ENCODE peak calls at places on chromosomes 3 and 15, in nine cellular contexts. T is heart left ventricle, D is gastrocnemius medialis, N is GM12878, X is HepG2, O is K562, Q is upper lobe of left lung, W is right lobe of liver, H is HCT116. M is an unnamed sample. For H3K36me3, the result is how much of the 10 kb centered on the place peaks cover.

GRCh38 chr15:58444658-58445332 is 13.0 kb downstream of the LIPC start:
- ATAC-seq in O (no peak), W (peak), H (no peak), N (no peak), X (peak), D (no peak), T (no peak), Q (no peak), M (no peak)

GRCh38 chr15:91898843-91899242 is 45.3 kb downstream of the SLCO3A1 start:
- ATAC-seq in T (no peak), D (no peak), N (no peak), Q (no peak), W (no peak), H (no peak), X (no peak), O (no peak), M (no peak)

GRCh38 chr3:115351193-115351592 is 204.1 kb upstream of the ZBTB20 start:
- ATAC-seq in N (no peak), T (no peak), D (no peak), Q (no peak), H (no peak), X (no peak), O (no peak), W (no peak), M (no peak)

GRCh38 chr3:48535578-48535977 is 21.0 kb downstream of the PFKFB4 start:
- ATAC-seq in H (no peak), N (no peak), D (no peak), X (no peak), W (no peak), O (no peak), T (no peak), Q (no peak), M (no peak)

GRCh38 chr3:4506559-4507009 is 13.4 kb downstream of the ITPR1 start:
- ATAC-seq in O (peak), H (no peak), N (no peak), X (peak), D (no peak), T (no peak), W (no peak), Q (no peak), M (no peak)

GRCh38 chr3:171841620-171842000 is 1.5 kb upstream of the TMEM212 start:
- ATAC-seq in Q (no peak), W (no peak), O (no peak), T (no peak), X (peak), H (no peak), D (no peak), N (no peak), M (no peak)

GRCh38 chr15:92112180-92112579 is 258.7 kb downstream of the SLCO3A1 start:
- ATAC-seq in D (no peak), Q (peak), N (no peak), X (no peak), T (no peak), W (no peak), H (no peak), O (no peak), M (no peak)

GRCh38 chr15:78943692-78944091 is 1.2 kb downstream of the CTSH start:
- ATAC-seq in Q (peak), W (no peak), O (peak), N (peak), T (no peak), H (no peak), X (peak), D (no peak), M (no peak)

GRCh38 chr3:129597087-129597791 is 9.2 kb downstream of the PLXND1 start:
- ATAC-seq in W (no peak), N (no peak), Q (peak), O (peak), H (no peak), T (no peak), X (peak), D (no peak), M (no peak)

GRCh38 chr3:34258271-34259015 is 460.0 kb downstream of the PDCD6IP start:
- ATAC-seq in N (no peak), O (no peak), X (no peak), W (no peak), Q (no peak), D (no peak), H (no peak), T (no peak), M (no peak)

GRCh38 chr3:54283470-54283869 is 161.1 kb downstream of the CACNA2D3 start:
- ATAC-seq in N (no peak), X (no peak), T (no peak), O (no peak), Q (no peak), H (no peak), D (peak), W (no peak), M (no peak)

GRCh38 chr3:124467980-124468902 is 262.0 kb upstream of the UMPS start:
- ATAC-seq in D (no peak), T (peak), N (peak), O (peak), W (peak), X (peak), Q (peak), H (peak), M (peak)

GRCh38 chr15:65631503-65631902 is 9.8 kb downstream of the SLC24A1 start:
- ATAC-seq in H (no peak), W (no peak), T (no peak), D (no peak), X (no peak), O (no peak), Q (no peak), N (peak), M (no peak)

GRCh38 chr3:101913173-101913572 is 63.9 kb downstream of the NFKBIZ start:
- ATAC-seq in W (no peak), T (no peak), X (no peak), D (no peak), H (no peak), Q (no peak), N (peak), O (no peak), M (no peak)

DNA sequence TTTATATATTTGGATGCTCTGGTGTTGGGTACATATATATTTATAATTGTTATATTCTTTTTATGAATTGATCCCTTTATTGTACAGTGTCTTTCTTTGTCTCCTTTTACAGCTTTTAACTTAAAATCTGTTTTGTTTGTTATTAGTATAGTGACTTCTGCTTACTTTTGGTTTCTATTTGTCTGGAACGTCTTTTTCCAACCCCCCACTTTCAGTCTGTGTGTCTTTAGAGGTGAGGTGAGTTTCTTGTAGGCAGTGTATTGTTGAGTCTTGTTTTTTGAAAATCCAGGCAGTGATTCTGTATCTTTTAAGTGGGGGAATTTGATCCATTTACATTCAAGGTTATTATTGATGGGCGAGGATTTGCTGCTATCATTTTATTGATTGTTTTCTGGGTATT is 62.0 kb downstream of the AP4E1 start:
- ATAC-seq in W (no peak), X (no peak), N (peak), D (no peak), H (no peak), O (no peak), T (no peak), Q (no peak), M (no peak)
- H3K36me3 ChIP-seq in W (under half), X (under half), N (under half), D (half or more), H (under half), O (under half), T (half or more), Q (under half), M (half or more)

GRCh38 chr3:170813261-170813660 is 56.7 kb downstream of the RPL22L1 start:
- ATAC-seq in X (no peak), N (no peak), O (no peak), D (no peak), H (no peak), W (no peak), Q (no peak), T (no peak), M (no peak)

GRCh38 chr3:170811515-170811914 is 58.5 kb downstream of the RPL22L1 start:
- ATAC-seq in H (no peak), X (no peak), W (no peak), D (no peak), N (no peak), T (no peak), Q (peak), O (no peak), M (no peak)

GRCh38 chr3:170809975-170810357 is 60.0 kb downstream of the RPL22L1 start:
- ATAC-seq in D (no peak), W (no peak), T (no peak), X (no peak), H (peak), N (no peak), O (no peak), Q (peak), M (no peak)

GRCh38 chr3:170809021-170809974 is 60.7 kb downstream of the RPL22L1 start:
- ATAC-seq in H (peak), N (peak), W (peak), D (no peak), X (peak), O (peak), T (peak), Q (peak), M (no peak)

GRCh38 chr3:170811928-170812591 is 57.9 kb downstream of the RPL22L1 start:
- ATAC-seq in D (peak), O (peak), H (peak), Q (peak), X (peak), N (peak), T (no peak), W (peak), M (peak)
- TF ChIP-seq POLR2A in D (no peak), O (no peak), H (no peak), Q (no peak), X (no peak), N (no peak), T (no peak), W (no peak), M (no peak)

GRCh38 chr3:12906916-12907290 is 65.5 kb upstream of the RPL32 start:
- ATAC-seq in N (no peak), H (no peak), O (no peak), D (no peak), X (no peak), T (no peak), W (no peak), Q (no peak), M (no peak)

GRCh38 chr3:12904951-12905315 is 63.6 kb upstream of the RPL32 start:
- ATAC-seq in N (no peak), D (peak), O (no peak), X (no peak), T (peak), Q (no peak), W (no peak), H (no peak), M (no peak)

GRCh38 chr3:12903881-12904280 is 62.5 kb upstream of the RPL32 start:
- ATAC-seq in W (no peak), H (no peak), T (no peak), D (no peak), O (no peak), N (no peak), Q (no peak), X (no peak), M (no peak)

GRCh38 chr3:12906141-12906915 is 65.0 kb upstream of the RPL32 start:
- ATAC-seq in O (no peak), X (no peak), T (no peak), W (no peak), D (no peak), N (no peak), H (no peak), Q (no peak), M (no peak)

GRCh38 chr3:12905316-12906071 is 64.1 kb upstream of the RPL32 start:
- ATAC-seq in H (no peak), D (peak), W (peak), X (no peak), T (peak), O (no peak), N (no peak), Q (no peak), M (no peak)
- H3K36me3 ChIP-seq in H (under half), D (under half), W (under half), X (half or more), T (half or more), O (half or more), N (under half), Q (under half), M (under half)

GRCh38 chr15:44426975-44427755 is at the start of gene CTDSPL2:
- ATAC-seq in N (peak), O (peak), D (peak), Q (peak), W (peak), T (peak), X (peak), H (peak), M (peak)

DNA sequence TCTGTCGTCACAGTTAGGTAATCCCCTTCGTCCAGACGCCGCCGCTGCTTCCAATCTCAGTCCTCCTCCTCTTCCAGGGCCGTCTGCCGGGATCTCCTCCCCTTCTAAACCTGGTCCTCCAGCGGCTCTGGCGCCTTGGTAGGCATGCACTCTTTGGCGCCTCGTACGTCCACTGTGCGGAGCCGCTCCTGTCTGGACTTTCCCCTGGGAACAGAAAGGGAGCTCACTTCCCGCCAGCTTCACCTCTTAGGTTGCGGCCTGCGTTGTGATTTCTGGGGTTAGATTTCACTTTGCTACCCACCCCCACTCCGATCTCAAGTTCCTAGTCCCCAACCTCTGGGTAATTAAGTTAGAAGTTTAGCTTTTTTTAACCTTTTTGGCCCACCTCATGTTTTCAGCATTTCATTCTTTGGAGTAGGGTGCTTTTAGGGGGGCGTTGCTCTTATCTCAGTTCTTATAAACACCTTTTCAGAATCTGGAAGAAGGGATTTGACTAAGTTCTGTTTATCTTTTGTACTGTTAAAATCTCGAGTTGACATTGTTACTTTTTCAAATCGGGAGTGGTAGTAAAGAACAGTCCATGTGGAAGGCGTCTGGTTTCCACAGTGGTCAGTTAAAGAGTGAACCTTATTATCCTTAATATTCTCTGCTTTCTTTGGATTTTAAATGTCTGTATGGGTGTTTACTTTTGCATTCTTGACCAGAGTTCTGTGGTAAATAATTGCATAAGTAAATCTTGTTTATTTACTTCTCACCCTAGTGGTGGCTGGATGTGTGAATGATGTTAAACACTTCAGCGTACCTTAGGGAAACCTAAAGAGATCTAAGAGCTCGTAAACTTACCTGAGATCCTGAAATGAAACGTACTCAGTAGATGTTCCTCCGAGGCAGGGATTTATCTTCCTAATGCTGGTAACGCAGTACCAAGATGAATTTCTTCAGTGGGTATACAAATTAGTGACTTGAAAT is 611 bp downstream of the CTDSPL2 start:
- ATAC-seq in X (peak), D (peak), W (peak), H (peak), O (peak), Q (peak), T (no peak), N (peak), M (peak)
- TF ChIP-seq POLR2A in X (no peak), D (no peak), W (no peak), H (no peak), O (no peak), Q (no peak), T (no peak), N (no peak), M (no peak)

GRCh38 chr3:113678773-113679172 is 17.7 kb downstream of the USF3 start:
- ATAC-seq in D (peak), O (no peak), N (no peak), H (no peak), X (no peak), W (no peak), Q (no peak), T (no peak), M (no peak)

GRCh38 chr3:113677745-113678144 is 18.7 kb downstream of the USF3 start:
- ATAC-seq in N (no peak), X (no peak), T (no peak), O (no peak), H (no peak), D (no peak), Q (no peak), W (no peak), M (no peak)

GRCh38 chr3:113673593-113673992 is 22.8 kb downstream of the USF3 start:
- ATAC-seq in D (peak), N (no peak), H (no peak), T (no peak), O (no peak), X (no peak), W (peak), Q (no peak), M (no peak)

GRCh38 chr3:113676252-113676651 is 20.2 kb downstream of the USF3 start:
- ATAC-seq in O (no peak), D (no peak), T (no peak), X (no peak), W (no peak), Q (no peak), N (no peak), H (no peak), M (no peak)
- H3K36me3 ChIP-seq in O (under half), D (under half), T (under half), X (under half), W (under half), Q (under half), N (under half), H (under half), M (under half)

M was measured in gastroesophageal sphincter.